ENCODE peak calls at places on chromosomes 3 and 15, in five cellular contexts. N is right atrium auricular region, A is dorsolateral prefrontal cortex, B is GM23338, K is stomach. J is an unnamed sample.

GRCh38 chr3:122996038-122996580 is 31.5 kb downstream of the SEMA5B start:
- DNase-seq in B (no peak), N (no peak), K (no peak), A (no peak), J (no peak)

GRCh38 chr3:12154151-12154550 is 4.6 kb downstream of the TIMP4 start:
- DNase-seq in B (no peak), N (no peak), K (no peak), A (no peak), J (no peak)

GRCh38 chr15:57377478-57377847 is 1.2 kb downstream of the CGNL1 start:
- DNase-seq in A (no peak), N (no peak), K (no peak), B (no peak), J (peak; percentile 76)

GRCh38 chr3:174325834-174326705 is 533.1 kb upstream of the NAALADL2 start:
- DNase-seq in N (no peak), K (no peak), B (peak; percentile 24), A (no peak), J (no peak)

GRCh38 chr3:58874795-58875194 is 175.0 kb downstream of the CFAP20DC start:
- DNase-seq in A (no peak), N (no peak), B (no peak), K (no peak), J (no peak)

GRCh38 chr3:78645628-78646310 is 1122.0 kb downstream of the ROBO1 start:
- DNase-seq in K (no peak), N (no peak), B (peak; percentile 91), A (no peak), J (peak; percentile 75)

GRCh38 chr15:88894348-88894818 is 961 bp downstream of the HAPLN3 start:
- DNase-seq in N (no peak), K (peak; percentile 76), B (peak; percentile 96), A (no peak), J (no peak)

GRCh38 chr3:14598143-14598569 is 53.4 kb upstream of the CCDC174 start:
- DNase-seq in A (peak; percentile 40), N (no peak), K (no peak), B (peak; percentile 78), J (no peak)

GRCh38 chr15:66293419-66294156 is at the start of gene DIS3L:
- DNase-seq in A (peak; percentile 29), K (peak; percentile 72), N (peak; percentile 60), B (peak; percentile 68), J (no peak)

GRCh38 chr3:132615911-132616310 is 18.8 kb downstream of the ACKR4 start:
- DNase-seq in A (no peak), K (no peak), B (no peak), N (no peak), J (no peak)

GRCh38 chr3:42013652-42014442 is 51.9 kb upstream of the ULK4 start:
- DNase-seq in N (no peak), K (peak; percentile 46), A (no peak), B (peak; percentile 50), J (no peak)

GRCh38 chr3:22922317-22922716 is 280.8 kb upstream of the UBE2E2 start:
- DNase-seq in B (peak; percentile 64), A (no peak), N (no peak), K (no peak), J (no peak)

GRCh38 chr3:142929109-142929508 is 34.4 kb downstream of the PAQR9 start:
- DNase-seq in K (peak; percentile 53), A (no peak), B (peak; percentile 83), N (no peak), J (no peak)

GRCh38 chr15:37220949-37221670 is 120.8 kb upstream of the MEIS2 start:
- DNase-seq in A (no peak), K (no peak), N (no peak), B (no peak), J (no peak)

GRCh38 chr3:65625310-65625709 is 413.4 kb downstream of the MAGI1 start:
- DNase-seq in N (no peak), K (no peak), A (no peak), B (no peak), J (no peak)

GRCh38 chr3:13023251-13024055 is 49.8 kb downstream of the IQSEC1 start:
- DNase-seq in A (no peak), K (no peak), N (no peak), B (no peak), J (no peak)

GRCh38 chr15:95843241-95843851 is 487.2 kb upstream of the NR2F2 start:
- DNase-seq in A (no peak), B (no peak), K (no peak), N (no peak), J (no peak)

GRCh38 chr3:123318374-123318773 is 116.6 kb downstream of the SEC22A start:
- DNase-seq in A (no peak), N (no peak), B (no peak), K (no peak), J (no peak)

GRCh38 chr15:90142216-90143175 is 40.2 kb upstream of the IDH2 start:
- DNase-seq in A (no peak), K (no peak), B (no peak), N (no peak), J (no peak)

GRCh38 chr15:76431936-76432335 is 95.4 kb downstream of the ISL2 start:
- DNase-seq in N (no peak), K (no peak), B (peak; percentile 17), A (no peak), J (no peak)

GRCh38 chr3:117512975-117513374 is 803.4 kb downstream of the TUSC7 start:
- DNase-seq in N (no peak), A (no peak), B (no peak), K (no peak), J (no peak)

GRCh38 chr15:40487816-40488682 is 17.3 kb downstream of the CHST14 start:
- DNase-seq in B (peak; percentile 26), N (no peak), A (no peak), K (no peak), J (no peak)

GRCh38 chr15:96893159-96893906 is 562.8 kb downstream of the NR2F2 start:
- DNase-seq in A (no peak), B (peak; percentile 75), N (no peak), K (peak; percentile 33), J (peak; percentile 25)

GRCh38 chr3:196287066-196287404 is 491 bp downstream of the PCYT1A start:
- DNase-seq in B (peak; percentile 45), A (no peak), K (no peak), N (no peak), J (no peak)

GRCh38 chr15:40069178-40070165 is 30.5 kb upstream of the SRP14 start:
- DNase-seq in N (peak; percentile 82), B (peak; percentile 60), K (peak; percentile 99), A (peak; percentile 95), J (peak; percentile 99)

GRCh38 chr3:46997453-46998091 is 18.1 kb downstream of the NBEAL2 start:
- DNase-seq in N (no peak), B (no peak), A (no peak), K (no peak), J (no peak)

GRCh38 chr3:111723293-111723963 is 128.3 kb upstream of the ZBED2 start:
- DNase-seq in B (no peak), N (no peak), K (no peak), A (no peak), J (no peak)

GRCh38 chr3:195008816-195009215 is 262.1 kb downstream of the XXYLT1 start:
- DNase-seq in B (no peak), N (no peak), K (peak; percentile 14), A (no peak), J (no peak)

DNA sequence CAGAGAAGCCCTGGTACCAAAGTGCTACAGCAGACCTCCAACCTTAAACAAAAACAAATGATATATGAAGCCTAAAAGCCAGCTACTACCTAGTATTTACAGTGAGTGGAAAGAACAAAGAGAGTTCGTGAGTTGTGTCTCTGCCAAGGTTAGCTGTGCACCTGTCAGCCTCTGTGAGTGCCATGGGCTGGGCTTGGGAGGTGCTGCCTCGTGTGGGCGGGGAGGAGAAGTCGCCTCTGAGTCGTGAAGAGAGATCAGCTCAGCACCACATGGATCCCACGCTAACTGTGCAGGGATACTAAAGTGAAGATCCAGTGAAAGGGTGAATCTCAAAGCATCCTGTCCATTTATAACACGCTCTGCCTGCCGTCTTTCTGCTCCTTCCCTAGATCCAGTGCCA is 101.9 kb downstream of the CHDH start:
- DNase-seq in N (no peak), A (no peak), B (peak; percentile 70), K (peak; percentile 62), J (peak; percentile 75)
- TF ChIP-seq CTCF in N (no peak), A (no peak), B (no peak), K (peak; percentile 29), J (no peak)

DNA sequence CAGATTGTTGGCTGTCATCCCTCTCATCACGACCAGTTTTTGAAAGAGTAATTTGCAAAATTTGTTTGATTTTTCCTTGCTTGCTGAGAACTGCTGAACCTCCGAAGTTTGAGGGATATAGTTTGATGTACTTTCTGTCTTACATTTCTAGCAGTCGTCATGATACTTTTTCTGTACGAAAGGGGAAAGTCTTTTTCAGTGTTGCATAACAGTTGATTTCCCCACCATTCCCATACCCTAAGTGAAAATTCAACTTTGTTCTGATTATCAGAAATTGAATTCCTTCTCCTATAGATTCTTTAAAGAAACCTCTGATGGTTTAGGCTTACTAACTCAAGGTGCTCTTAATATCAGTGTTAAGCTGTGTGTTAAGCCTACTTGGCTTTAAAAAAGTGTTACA is 1.6 kb downstream of the PDE8A start:
- DNase-seq in A (no peak), B (no peak), N (no peak), K (no peak), J (no peak)
- H3K4me3 ChIP-seq in A (peak overlapping the region; percentile 93), B (peak overlapping the region; percentile 90), N (peak overlapping the region; percentile 80), K (peak overlapping the region; percentile 93), J (no peak overlapping the region)

GRCh38 chr3:53331871-53332270 is 15.5 kb downstream of the DCP1A start:
- DNase-seq in B (no peak), K (no peak), A (no peak), N (no peak), J (no peak)
- TF ChIP-seq CTCF in B (no peak), K (no peak), A (no peak), N (no peak), J (no peak)

DNA sequence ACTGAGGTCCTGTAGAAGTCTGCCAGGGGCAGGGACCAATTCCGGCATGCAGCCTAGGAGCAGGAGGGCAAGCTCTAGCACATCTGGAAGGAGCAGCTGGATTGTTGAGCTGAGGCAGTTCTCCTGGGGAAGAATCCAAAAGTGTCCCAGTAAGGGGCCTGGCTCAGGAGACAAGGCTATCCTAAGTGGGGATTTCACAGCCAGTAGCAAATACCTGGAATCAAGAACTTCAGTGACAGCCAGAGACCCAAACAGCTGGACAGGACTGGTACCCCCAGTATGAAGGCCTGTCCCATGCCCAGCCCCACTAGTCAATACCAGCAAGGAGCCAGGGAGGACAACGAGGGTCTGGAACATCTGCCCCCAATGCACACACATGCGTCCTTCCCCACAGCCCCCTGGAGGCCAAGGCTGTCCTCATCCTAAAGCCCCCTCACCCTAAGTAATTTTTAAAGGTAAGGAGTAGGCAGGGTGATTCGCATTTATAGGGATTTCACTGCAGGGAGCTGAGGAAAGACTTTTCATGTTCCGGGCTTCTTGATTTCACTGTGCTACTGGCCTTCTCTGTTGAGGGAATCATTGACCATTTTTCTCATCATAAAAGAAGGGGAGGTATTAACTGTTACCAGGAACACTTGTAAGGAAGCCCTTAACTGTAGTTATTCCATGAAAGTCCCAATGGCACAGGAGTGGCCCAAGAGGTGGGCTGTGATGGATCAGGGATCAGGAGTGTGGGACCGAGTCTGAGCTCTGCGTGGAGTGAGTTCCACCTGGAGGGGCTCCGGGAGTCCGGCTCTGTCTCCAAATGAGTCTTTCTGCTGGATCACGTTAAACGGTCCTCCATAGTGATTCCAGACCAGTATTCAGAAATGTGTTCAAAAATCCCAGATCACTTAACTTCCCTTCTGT is 2.6 kb upstream of the CHSY1 start:
- DNase-seq in K (no peak), A (no peak), N (no peak), B (peak; percentile 28), J (no peak)
- H3K4me3 ChIP-seq in K (no peak overlapping the region), A (no peak overlapping the region), N (no peak overlapping the region), B (no peak overlapping the region), J (no peak overlapping the region)